ENCODE peak calls at places on chromosome X, in eight cellular contexts. M is uterus, Y is body of pancreas, W is right lobe of liver, K is gastrocnemius medialis, T is suprapubic skin, A is adrenal gland, H is breast epithelium. L is an unnamed sample.

GRCh38 chrX:31499120-31499519 is 427.3 kb upstream of the FTHL17 start:
- DNase-seq in M (no peak), Y (no peak), W (no peak), K (no peak), T (no peak), A (no peak), H (no peak), L (no peak)

GRCh38 chrX:1657367-1658082 is 42.7 kb downstream of the ASMT start:
- DNase-seq in M (no peak), Y (no peak), W (no peak), K (no peak), T (no peak), A (no peak), H (no peak), L (peak)

GRCh38 chrX:14529288-14529989 is at the start of gene GLRA2:
- DNase-seq in M (no peak), Y (no peak), W (no peak), K (no peak), T (no peak), A (no peak), H (no peak), L (peak)

GRCh38 chrX:74449322-74449936 is 28.1 kb downstream of the SLC16A2 start:
- DNase-seq in M (no peak), Y (no peak), W (no peak), K (no peak), T (no peak), A (no peak), H (peak), L (no peak)

GRCh38 chrX:7399373-7399772 is 251.4 kb upstream of the PUDP start:
- DNase-seq in M (no peak), Y (no peak), W (no peak), K (no peak), T (no peak), A (no peak), H (no peak), L (no peak)

GRCh38 chrX:35439042-35439639 is 359.0 kb upstream of the MAGEB16 start:
- DNase-seq in M (no peak), Y (no peak), W (no peak), K (no peak), T (no peak), A (no peak), H (no peak), L (no peak)

GRCh38 chrX:153667931-153668396 is 5.6 kb downstream of the PNCK start:
- DNase-seq in M (peak), Y (peak), W (peak), K (peak), T (peak), A (peak), H (peak), L (peak)

GRCh38 chrX:15814811-15815210 is 24.5 kb downstream of the ZRSR2 start:
- DNase-seq in M (no peak), Y (no peak), W (no peak), K (no peak), T (no peak), A (no peak), H (no peak), L (no peak)

GRCh38 chrX:119617511-119618164 is 11.4 kb upstream of the NKRF start:
- DNase-seq in M (no peak), Y (no peak), W (no peak), K (no peak), T (no peak), A (no peak), H (no peak), L (peak)

GRCh38 chrX:19839770-19840254 is 47.6 kb downstream of the SH3KBP1 start:
- DNase-seq in M (no peak), Y (no peak), W (no peak), K (no peak), T (no peak), A (no peak), H (no peak), L (no peak)
- H3K4me3 ChIP-seq in M (no peak), Y (no peak), W (no peak), K (no peak), T (no peak), A (no peak), H (no peak), L (no peak)

GRCh38 chrX:37816766-37817165 is 30.6 kb downstream of the DYNLT3 start:
- DNase-seq in M (no peak), Y (no peak), W (no peak), K (no peak), T (no peak), A (no peak), H (no peak), L (no peak)
- TF ChIP-seq POLR2A in M (no peak), Y (no peak), W (no peak), K (no peak), T (no peak), A (no peak), H (no peak), L (no peak)

DNA sequence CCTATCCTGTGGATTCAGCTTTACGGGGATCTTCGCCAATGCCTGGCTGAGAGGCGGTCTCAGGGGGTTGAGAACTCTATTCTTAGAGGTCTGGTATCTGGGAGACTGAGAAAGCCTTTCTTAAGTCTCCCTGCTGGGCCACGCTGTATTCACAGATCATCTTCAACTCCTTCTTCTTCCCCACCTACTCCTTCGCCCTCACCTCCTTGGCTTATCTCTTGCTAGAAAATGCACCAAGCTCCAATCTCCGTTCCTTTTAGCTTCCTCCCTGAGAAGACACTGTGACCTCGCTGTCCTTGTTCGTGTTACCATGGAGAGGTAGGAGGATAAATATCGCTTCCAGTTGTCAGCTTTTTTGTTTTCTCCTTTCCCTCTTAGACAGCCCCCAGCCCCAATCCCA is 450 bp upstream of the KLF8 start:
- DNase-seq in M (no peak), Y (no peak), W (no peak), K (no peak), T (no peak), A (no peak), H (no peak), L (no peak)
- H3K4me3 ChIP-seq in M (peak), Y (no peak), W (no peak), K (peak), T (peak), A (no peak), H (peak), L (peak)

GRCh38 chrX:39541881-39542280 is 555.9 kb downstream of the BCOR start:
- DNase-seq in M (no peak), Y (no peak), W (no peak), K (no peak), T (no peak), A (no peak), H (no peak), L (no peak)

GRCh38 chrX:39542316-39542715 is 555.4 kb downstream of the BCOR start:
- DNase-seq in M (no peak), Y (no peak), W (no peak), K (no peak), T (no peak), A (no peak), H (no peak), L (no peak)
- TF ChIP-seq POLR2A in M (no peak), Y (no peak), W (no peak), K (no peak), T (no peak), A (no peak), H (no peak), L (no peak)

DNA sequence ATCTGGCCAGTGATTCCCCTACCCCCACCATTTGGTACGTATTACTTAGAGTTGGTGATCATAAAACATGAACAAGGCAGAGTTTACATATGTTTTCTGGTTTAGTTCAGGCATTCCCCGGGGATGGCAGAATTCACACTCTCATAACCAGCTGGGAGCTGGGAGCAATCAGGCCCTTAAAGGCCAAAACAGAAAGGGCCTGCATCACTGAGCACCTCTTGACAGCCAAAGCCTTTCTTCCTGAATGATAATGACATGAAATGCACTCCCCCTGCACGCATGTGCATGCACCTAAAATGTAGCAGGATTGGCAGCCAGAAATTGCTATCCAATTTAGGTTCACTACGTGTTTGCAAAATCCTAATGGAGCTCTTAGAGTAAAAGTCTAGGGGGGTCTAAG is 235.4 kb downstream of the GPC3 start:
- DNase-seq in M (no peak), Y (no peak), W (no peak), K (no peak), T (no peak), A (no peak), H (no peak), L (no peak)
- H3K4me3 ChIP-seq in M (no peak), Y (no peak), W (no peak), K (no peak), T (no peak), A (no peak), H (no peak), L (no peak)

GRCh38 chrX:68433155-68433980 is at the start of gene OPHN1:
- DNase-seq in M (peak), Y (peak), W (peak), K (peak), T (peak), A (peak), H (peak), L (peak)
- TF ChIP-seq POLR2A in M (peak), Y (peak), W (no peak), K (peak), T (no peak), A (no peak), H (no peak), L (peak)

DNA sequence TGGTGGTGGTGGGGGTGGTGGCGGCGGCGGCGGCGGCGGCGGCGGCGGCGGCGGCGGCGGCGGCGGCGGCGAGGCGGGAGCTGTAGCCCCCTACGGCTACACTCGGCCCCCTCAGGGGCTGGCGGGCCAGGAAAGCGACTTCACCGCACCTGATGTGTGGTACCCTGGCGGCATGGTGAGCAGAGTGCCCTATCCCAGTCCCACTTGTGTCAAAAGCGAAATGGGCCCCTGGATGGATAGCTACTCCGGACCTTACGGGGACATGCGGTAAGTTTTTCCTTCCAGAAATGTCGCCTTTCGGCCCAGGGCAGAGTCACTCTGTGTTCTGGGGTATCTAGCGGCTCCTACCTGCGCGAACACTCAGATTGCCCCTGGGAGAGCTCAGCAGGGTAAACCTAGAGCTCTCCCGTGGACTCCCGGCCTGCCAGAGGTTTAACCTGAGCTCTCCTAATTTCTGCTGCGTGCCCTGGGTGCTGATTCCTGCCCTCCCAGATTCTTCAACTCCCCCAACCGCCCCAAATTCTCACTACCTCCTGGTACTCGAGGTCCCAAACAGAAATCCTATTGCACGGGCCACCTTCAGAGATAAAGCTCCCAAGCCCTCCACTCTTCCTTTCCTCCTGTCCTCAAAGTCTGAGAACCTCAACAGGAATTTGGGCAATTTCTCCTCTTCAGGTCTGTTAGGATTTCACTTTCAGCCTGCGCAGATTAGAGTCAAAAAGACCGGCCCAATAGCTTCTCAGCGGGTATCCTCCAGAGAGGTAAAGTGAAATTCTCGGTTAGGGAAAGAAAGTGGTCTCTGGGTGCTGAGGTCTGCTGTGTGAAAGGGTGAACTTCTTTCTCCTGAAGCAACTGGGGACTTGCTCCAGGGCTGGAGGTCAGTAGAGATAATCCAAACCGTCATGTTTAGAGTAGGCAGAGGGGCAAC is 2.9 kb downstream of the AR start:
- DNase-seq in M (peak), Y (no peak), W (peak), K (no peak), T (no peak), A (no peak), H (no peak), L (no peak)
- H3K4me3 ChIP-seq in M (peak), Y (no peak), W (peak), K (peak), T (peak), A (no peak), H (peak), L (peak)

GRCh38 chrX:10110316-10110932 is 46.4 kb upstream of the CLCN4 start:
- DNase-seq in M (no peak), Y (no peak), W (no peak), K (no peak), T (no peak), A (no peak), H (no peak), L (no peak)

GRCh38 chrX:10109695-10110094 is 47.1 kb upstream of the CLCN4 start:
- DNase-seq in M (peak), Y (no peak), W (no peak), K (no peak), T (no peak), A (no peak), H (no peak), L (peak)

GRCh38 chrX:10110984-10111363 is 45.8 kb upstream of the CLCN4 start:
- DNase-seq in M (no peak), Y (no peak), W (no peak), K (no peak), T (no peak), A (no peak), H (no peak), L (no peak)

GRCh38 chrX:10112510-10112909 is 44.3 kb upstream of the CLCN4 start:
- DNase-seq in M (no peak), Y (no peak), W (no peak), K (no peak), T (no peak), A (no peak), H (no peak), L (no peak)

DNA sequence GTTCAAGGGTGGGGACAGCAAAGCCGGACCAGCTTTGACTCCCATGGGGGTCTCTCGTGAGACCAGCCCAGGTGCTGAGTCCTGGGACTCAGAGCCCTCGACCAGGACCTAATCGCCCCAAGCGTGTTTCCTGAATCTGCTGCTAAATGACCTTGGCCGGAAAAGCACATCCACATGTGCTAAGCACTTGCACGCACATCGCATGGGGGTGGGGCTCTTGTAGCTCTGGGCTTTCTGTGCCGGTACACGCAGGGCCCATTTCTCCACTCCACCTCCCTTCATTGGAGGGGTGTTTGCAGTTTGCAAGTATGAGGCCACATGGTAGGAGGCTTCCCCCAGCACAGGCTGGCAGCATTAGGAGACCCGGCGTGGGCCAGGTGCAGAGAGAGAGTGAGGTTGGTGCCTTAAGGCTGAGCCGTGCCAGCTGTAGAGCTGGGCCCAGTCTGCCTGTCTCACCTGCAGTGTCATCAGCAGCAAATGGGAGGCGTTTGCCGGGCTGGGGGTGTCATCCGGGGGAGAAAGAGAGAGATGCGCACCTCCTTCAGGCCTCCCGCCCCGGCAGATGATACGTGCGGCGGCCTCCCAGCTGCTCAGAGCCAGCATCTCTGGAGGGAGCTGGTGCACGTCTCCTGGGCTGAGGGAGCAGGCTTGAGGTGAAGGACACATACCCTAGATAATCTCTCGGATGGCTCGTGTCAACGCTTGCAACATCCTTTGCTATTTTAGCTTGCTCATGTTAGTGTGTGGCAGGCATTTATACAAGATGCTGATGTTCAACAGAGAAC is 45.2 kb upstream of the CLCN4 start:
- DNase-seq in M (no peak), Y (no peak), W (no peak), K (no peak), T (no peak), A (peak), H (no peak), L (peak)
- TF ChIP-seq POLR2A in M (no peak), Y (no peak), W (no peak), K (no peak), T (no peak), A (no peak), H (no peak), L (peak)

GRCh38 chrX:44972132-44972531 is 99.1 kb downstream of the KDM6A start:
- DNase-seq in M (no peak), Y (no peak), W (no peak), K (no peak), T (no peak), A (no peak), H (no peak), L (no peak)

GRCh38 chrX:44975666-44976263 is 102.8 kb downstream of the KDM6A start:
- DNase-seq in M (no peak), Y (no peak), W (no peak), K (no peak), T (no peak), A (no peak), H (no peak), L (no peak)

GRCh38 chrX:44971674-44972073 is 98.7 kb downstream of the KDM6A start:
- DNase-seq in M (no peak), Y (no peak), W (no peak), K (no peak), T (no peak), A (no peak), H (no peak), L (no peak)

GRCh38 chrX:44973420-44973932 is 100.5 kb downstream of the KDM6A start:
- DNase-seq in M (no peak), Y (no peak), W (no peak), K (no peak), T (no peak), A (no peak), H (no peak), L (no peak)

DNA sequence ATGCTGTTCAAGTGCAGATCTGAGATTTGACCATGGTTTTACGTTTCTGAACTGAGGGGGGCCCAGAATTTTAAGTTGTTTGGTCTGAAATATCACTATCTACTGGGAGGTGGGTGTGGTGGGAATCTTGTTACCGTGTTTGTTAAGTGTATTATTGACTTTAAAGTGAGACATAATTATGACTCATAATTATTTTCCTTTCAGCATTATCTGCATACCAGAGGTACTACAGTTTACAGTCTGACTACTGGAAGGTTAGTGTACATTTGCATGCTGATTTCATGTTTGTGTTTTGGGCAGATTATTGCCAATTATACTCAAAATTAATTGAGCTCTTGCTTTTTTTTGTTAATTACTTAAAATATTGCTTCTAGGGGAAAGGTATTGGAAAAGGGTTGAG is 101.5 kb downstream of the KDM6A start:
- DNase-seq in M (no peak), Y (no peak), W (no peak), K (no peak), T (no peak), A (no peak), H (no peak), L (no peak)
- H3K4me3 ChIP-seq in M (no peak), Y (no peak), W (no peak), K (no peak), T (no peak), A (no peak), H (no peak), L (no peak)

L was measured in transverse colon.